ENCODE peak calls at places on chromosomes 2 and 18, in seven cellular contexts. D is neuronal stem cell, G is H9, B is H1, O is trophoblast cell, E is mesenchymal stem cell, F is mesendoderm. T is an unnamed sample.

GRCh38 chr18:77059294-77059916 is 73.2 kb downstream of the MBP start:
- DNase-seq in E (peak; percentile 65), G (peak; percentile 56), O (no peak), D (no peak), B (no peak), F (peak; percentile 81), T (peak; percentile 76)

GRCh38 chr18:23099621-23100020 is 35.7 kb upstream of the CABLES1 start:
- DNase-seq in E (peak; percentile 61), B (no peak), O (peak; percentile 7), F (no peak), G (no peak), D (no peak), T (no peak)

GRCh38 chr2:153059338-153060052 is 341.1 kb downstream of the ARL6IP6 start:
- DNase-seq in F (peak; percentile 96), O (peak; percentile 46), G (no peak), B (no peak), E (peak; percentile 58), D (peak; percentile 40), T (no peak)

GRCh38 chr2:128375454-128375853 is 56.8 kb upstream of the HS6ST1 start:
- DNase-seq in E (no peak), G (no peak), D (no peak), O (no peak), F (no peak), B (no peak), T (no peak)

GRCh38 chr2:46657042-46657504 is 177.7 kb downstream of the TMEM247 start:
- DNase-seq in O (no peak), D (no peak), E (peak; percentile 83), F (peak; percentile 66), B (no peak), G (no peak), T (peak; percentile 32)

GRCh38 chr18:75473316-75473715 is 45.8 kb upstream of the SMIM21 start:
- DNase-seq in F (no peak), B (no peak), D (no peak), O (no peak), G (no peak), E (no peak), T (no peak)

GRCh38 chr2:4340536-4340935 is 637.2 kb downstream of the DCDC2C start:
- DNase-seq in E (no peak), D (no peak), B (no peak), O (no peak), F (no peak), G (no peak), T (no peak)

GRCh38 chr2:61980758-61981157 is 75.3 kb downstream of the COMMD1 start:
- DNase-seq in G (no peak), D (no peak), F (no peak), E (no peak), O (no peak), B (no peak), T (no peak)

GRCh38 chr2:138275292-138275690 is 226.3 kb upstream of the SPOPL start:
- DNase-seq in F (peak; percentile 95), D (no peak), O (peak; percentile 8), B (no peak), E (no peak), G (no peak), T (no peak)

GRCh38 chr2:69683170-69683971 is 39.8 kb upstream of the AAK1 start:
- DNase-seq in O (peak; percentile 80), F (peak; percentile 19), B (no peak), G (no peak), E (peak; percentile 75), D (no peak), T (peak; percentile 85)

GRCh38 chr2:84849271-84849952 is 31.5 kb downstream of the TRABD2A start:
- DNase-seq in F (no peak), D (no peak), E (no peak), G (no peak), B (no peak), O (peak; percentile 28), T (peak; percentile 60)

DNA sequence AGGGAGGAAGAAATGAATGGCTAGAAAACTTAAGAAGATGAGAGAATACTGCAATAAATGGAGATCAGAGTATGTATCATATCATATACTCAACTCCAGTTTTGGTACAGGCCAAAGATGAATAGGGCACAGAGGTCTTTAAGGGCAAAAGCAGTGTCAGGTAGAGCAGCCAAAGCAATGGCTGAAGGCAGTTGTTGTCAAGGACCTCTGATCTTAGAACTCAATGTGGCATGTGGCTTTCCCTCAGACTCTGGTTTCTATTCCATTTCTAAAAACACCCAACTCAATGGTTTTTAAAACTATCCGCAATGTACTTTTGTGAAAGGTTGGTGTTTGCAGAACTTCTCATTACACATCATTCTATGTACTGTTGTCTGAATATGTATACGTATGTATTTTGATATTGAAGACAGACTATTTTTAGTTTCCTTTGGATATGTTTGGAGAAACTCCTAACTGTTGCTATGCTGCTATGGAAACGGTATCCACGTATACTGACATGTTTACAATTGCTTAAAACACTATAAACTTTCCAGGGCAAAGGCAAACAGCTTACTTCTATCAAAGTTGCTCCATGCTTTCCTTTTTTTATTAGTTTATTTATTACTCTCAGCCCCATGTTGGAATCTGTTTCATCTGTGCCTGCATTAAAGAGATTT is 58.1 kb upstream of the PELI1 start:
- DNase-seq in E (peak; percentile 99), O (peak; percentile 58), B (no peak), F (peak; percentile 56), D (no peak), G (no peak), T (peak; percentile 83)
- H3K23ac ChIP-seq in E (no peak overlapping the region), O (no peak overlapping the region), B (no peak overlapping the region), F (no peak overlapping the region), D (no peak overlapping the region), G (no peak overlapping the region), T (no peak overlapping the region)

GRCh38 chr2:170717991-170718589 is 3.0 kb downstream of the SP5 start:
- DNase-seq in F (peak; percentile 36), B (no peak), G (no peak), O (no peak), D (peak; percentile 30), E (no peak), T (no peak)
- H3K23ac ChIP-seq in F (no peak overlapping the region), B (no peak overlapping the region), G (no peak overlapping the region), O (no peak overlapping the region), D (no peak overlapping the region), E (no peak overlapping the region), T (no peak overlapping the region)

DNA sequence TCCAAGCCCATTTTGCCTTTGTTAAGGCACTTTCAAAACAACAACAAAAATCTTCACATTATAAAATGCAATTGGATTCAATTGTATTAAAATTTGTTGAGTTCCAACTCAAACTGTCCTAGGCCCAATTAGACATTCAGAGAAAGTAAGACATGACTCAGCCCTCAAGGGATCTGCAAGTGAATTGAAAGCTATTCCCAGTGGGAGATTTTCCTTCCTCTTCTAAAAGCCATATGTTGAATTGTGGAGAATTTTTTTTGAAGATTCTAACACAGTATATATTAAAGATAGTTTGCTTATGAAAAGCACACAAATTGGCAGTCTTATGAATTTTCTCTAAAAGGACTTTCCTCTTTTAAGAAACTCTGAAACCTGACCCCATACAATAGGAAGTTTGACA is 268.0 kb upstream of the PARD3B start:
- DNase-seq in F (no peak), O (no peak), D (no peak), E (no peak), B (no peak), G (no peak), T (no peak)
- H3K23ac ChIP-seq in F (no peak overlapping the region), O (no peak overlapping the region), D (no peak overlapping the region), E (no peak overlapping the region), B (no peak overlapping the region), G (no peak overlapping the region), T (no peak overlapping the region)

DNA sequence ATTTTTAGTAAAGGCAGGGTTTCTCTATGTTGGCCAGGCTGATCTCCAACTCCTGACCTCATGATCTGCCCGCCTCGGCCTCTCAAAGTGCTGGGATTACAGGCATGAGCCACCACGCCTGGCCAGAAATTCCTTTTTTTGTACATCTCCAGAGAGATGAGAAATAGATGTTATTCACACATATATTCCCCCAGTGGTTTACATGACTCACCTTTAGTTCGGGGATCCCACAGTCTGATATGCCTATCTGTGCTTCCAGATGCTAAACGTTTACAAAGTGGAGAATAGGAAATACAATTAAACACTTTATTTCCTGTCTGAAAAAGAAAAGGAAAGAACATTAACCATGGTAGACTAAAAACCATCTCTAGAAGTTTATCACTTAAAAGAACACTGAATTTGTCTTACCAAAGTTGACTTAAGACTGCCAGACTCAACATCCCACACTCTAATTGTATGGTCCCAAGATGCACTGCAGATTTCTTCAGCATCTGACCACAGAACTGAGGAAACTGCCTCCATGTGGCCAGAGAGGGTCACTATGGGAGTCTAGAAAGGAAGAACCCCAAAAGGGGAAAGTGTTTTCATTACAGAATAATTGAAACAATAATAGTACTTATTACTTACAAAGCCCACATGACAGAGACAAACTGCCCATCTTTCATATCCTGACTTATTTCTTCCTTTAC is 12.6 kb upstream of the ICA1L start:
- DNase-seq in E (peak; percentile 34), O (no peak), G (no peak), B (no peak), F (peak; percentile 1), D (no peak), T (peak; percentile 85)
- H3K23ac ChIP-seq in E (no peak overlapping the region), O (no peak overlapping the region), G (no peak overlapping the region), B (no peak overlapping the region), F (no peak overlapping the region), D (no peak overlapping the region), T (no peak overlapping the region)

GRCh38 chr2:58968885-58969284 is 727.8 kb upstream of the FANCL start:
- DNase-seq in O (no peak), D (no peak), E (no peak), G (no peak), B (no peak), F (no peak), T (no peak)

GRCh38 chr2:58967736-58968135 is 726.6 kb upstream of the FANCL start:
- DNase-seq in D (no peak), O (no peak), E (no peak), F (no peak), B (no peak), G (no peak), T (no peak)

GRCh38 chr2:58971511-58971910 is 730.4 kb upstream of the FANCL start:
- DNase-seq in E (no peak), F (no peak), D (no peak), G (no peak), B (no peak), O (no peak), T (no peak)

GRCh38 chr2:58972737-58973136 is 731.6 kb upstream of the FANCL start:
- DNase-seq in G (no peak), F (no peak), E (no peak), D (no peak), O (no peak), B (no peak), T (no peak)

GRCh38 chr2:58970365-58970764 is 729.2 kb upstream of the FANCL start:
- DNase-seq in B (no peak), F (no peak), G (no peak), D (no peak), E (no peak), O (no peak), T (no peak)
- H3K23ac ChIP-seq in B (no peak overlapping the region), F (no peak overlapping the region), G (no peak overlapping the region), D (no peak overlapping the region), E (no peak overlapping the region), O (no peak overlapping the region), T (no peak overlapping the region)